ENCODE peak calls at places on chromosomes 11 and 22, in six cellular contexts. O is neuronal stem cell, X is IMR-90, W is H9, S is H1, T is trophoblast cell. L is an unnamed sample.

GRCh38 chr11:48105096-48105990 is 111.3 kb upstream of the OR4B1 start:
- DNase-seq in O (no peak), X (no peak), W (no peak), S (no peak), T (no peak), L (no peak)

GRCh38 chr11:117900720-117901440 is 24.4 kb upstream of the FXYD6 start:
- DNase-seq in O (no peak), X (no peak), W (no peak), S (no peak), T (no peak), L (no peak)

GRCh38 chr11:70483077-70483861 is 84.9 kb downstream of the CTTN start:
- DNase-seq in O (no peak), X (peak), W (no peak), S (no peak), T (peak), L (peak)

GRCh38 chr11:32334822-32335221 is 100.5 kb downstream of the WT1 start:
- DNase-seq in O (no peak), X (no peak), W (peak), S (peak), T (peak), L (no peak)

GRCh38 chr11:57459112-57460016 is 964 bp upstream of the RTN4RL2 start:
- DNase-seq in O (no peak), X (peak), W (peak), S (peak), T (no peak), L (peak)

GRCh38 chr22:37164535-37164887 is 14.8 kb upstream of the IL2RB start:
- DNase-seq in O (no peak), X (no peak), W (no peak), S (no peak), T (no peak), L (no peak)

GRCh38 chr11:45755281-45755859 is 49.6 kb upstream of the SLC35C1 start:
- DNase-seq in O (no peak), X (no peak), W (no peak), S (no peak), T (no peak), L (no peak)

GRCh38 chr11:1625541-1625940 is 3.6 kb upstream of the KRTAP5-4 start:
- DNase-seq in O (no peak), X (no peak), W (no peak), S (no peak), T (no peak), L (no peak)

GRCh38 chr22:27224485-27225364 is 567.3 kb downstream of the MIAT start:
- DNase-seq in O (no peak), X (peak), W (no peak), S (no peak), T (no peak), L (peak)

GRCh38 chr22:38317995-38318715 is 922 bp upstream of the CSNK1E start:
- DNase-seq in O (no peak), X (peak), W (no peak), S (no peak), T (peak), L (peak)

GRCh38 chr11:61704838-61705237 is 24.6 kb downstream of the DAGLA start:
- DNase-seq in O (no peak), X (no peak), W (no peak), S (no peak), T (no peak), L (no peak)

GRCh38 chr11:6637871-6638270 is 17.7 kb downstream of the DCHS1 start:
- DNase-seq in O (no peak), X (peak), W (no peak), S (no peak), T (no peak), L (peak)

GRCh38 chr11:132541794-132542193 is 990.5 kb downstream of the OPCML start:
- DNase-seq in O (no peak), X (no peak), W (no peak), S (no peak), T (no peak), L (no peak)

GRCh38 chr11:119599864-119600593 is 129.0 kb downstream of the NECTIN1 start:
- DNase-seq in O (no peak), X (peak), W (no peak), S (no peak), T (no peak), L (no peak)

GRCh38 chr22:23450434-23450795 is 129.7 kb downstream of the IGLL1 start:
- DNase-seq in O (no peak), X (no peak), W (no peak), S (no peak), T (no peak), L (no peak)

GRCh38 chr11:84526250-84526649 is 1100.9 kb downstream of the DLG2 start:
- DNase-seq in O (no peak), X (no peak), W (no peak), S (no peak), T (no peak), L (no peak)

GRCh38 chr11:95375451-95375850 is 144.4 kb upstream of the SESN3 start:
- DNase-seq in O (no peak), X (no peak), W (no peak), S (no peak), T (no peak), L (no peak)

GRCh38 chr11:93736129-93736528 is 5.2 kb downstream of the TAF1D start:
- DNase-seq in O (no peak), X (peak), W (no peak), S (no peak), T (no peak), L (peak)

GRCh38 chr11:1437500-1437899 is 47.8 kb downstream of the BRSK2 start:
- DNase-seq in O (no peak), X (peak), W (no peak), S (no peak), T (no peak), L (peak)

GRCh38 chr11:86468169-86468568 is 93.5 kb downstream of the CCDC81 start:
- DNase-seq in O (no peak), X (no peak), W (no peak), S (no peak), T (no peak), L (no peak)

GRCh38 chr11:8963569-8964323 is 496 bp downstream of the TMEM9B start:
- DNase-seq in O (no peak), X (no peak), W (peak), S (peak), T (peak), L (no peak)

GRCh38 chr11:29449280-29450074 is 567.4 kb downstream of the KCNA4 start:
- DNase-seq in O (no peak), X (no peak), W (no peak), S (no peak), T (no peak), L (no peak)

GRCh38 chr11:71452354-71453020 is 516 bp upstream of the NADSYN1 start:
- DNase-seq in O (no peak), X (peak), W (peak), S (no peak), T (no peak), L (peak)

GRCh38 chr11:67366546-67366945 is 6.9 kb downstream of the CLCF1 start:
- DNase-seq in O (no peak), X (no peak), W (no peak), S (no peak), T (no peak), L (no peak)

GRCh38 chr11:93846411-93846810 is 4.0 kb downstream of the VSTM5 start:
- DNase-seq in O (no peak), X (peak), W (no peak), S (no peak), T (no peak), L (peak)

GRCh38 chr11:69892237-69892985 is 73.2 kb upstream of the FGF3 start:
- DNase-seq in O (no peak), X (no peak), W (peak), S (peak), T (no peak), L (peak)

GRCh38 chr11:134751161-134751560 is 339.1 kb upstream of the B3GAT1 start:
- DNase-seq in O (no peak), X (no peak), W (no peak), S (no peak), T (no peak), L (no peak)

GRCh38 chr11:132072044-132072879 is 701.8 kb downstream of the NTM start:
- DNase-seq in O (no peak), X (peak), W (no peak), S (no peak), T (peak), L (peak)

GRCh38 chr11:114348200-114349191 is 51.8 kb downstream of the C11orf71 start:
- DNase-seq in O (peak), X (peak), W (peak), S (peak), T (peak), L (peak)

GRCh38 chr11:68372625-68373024 is 60.2 kb downstream of the LRP5 start:
- DNase-seq in O (no peak), X (no peak), W (no peak), S (no peak), T (no peak), L (no peak)

GRCh38 chr11:68038718-68039525 is at the start of gene TCIRG1:
- DNase-seq in O (peak), X (peak), W (peak), S (peak), T (peak), L (peak)

GRCh38 chr11:22822204-22822603 is 7.4 kb downstream of the SVIP start:
- DNase-seq in O (no peak), X (no peak), W (no peak), S (no peak), T (no peak), L (no peak)
- H4K91ac ChIP-seq in O (no peak), X (no peak), W (no peak), S (no peak), T (no peak), L (no peak)

DNA sequence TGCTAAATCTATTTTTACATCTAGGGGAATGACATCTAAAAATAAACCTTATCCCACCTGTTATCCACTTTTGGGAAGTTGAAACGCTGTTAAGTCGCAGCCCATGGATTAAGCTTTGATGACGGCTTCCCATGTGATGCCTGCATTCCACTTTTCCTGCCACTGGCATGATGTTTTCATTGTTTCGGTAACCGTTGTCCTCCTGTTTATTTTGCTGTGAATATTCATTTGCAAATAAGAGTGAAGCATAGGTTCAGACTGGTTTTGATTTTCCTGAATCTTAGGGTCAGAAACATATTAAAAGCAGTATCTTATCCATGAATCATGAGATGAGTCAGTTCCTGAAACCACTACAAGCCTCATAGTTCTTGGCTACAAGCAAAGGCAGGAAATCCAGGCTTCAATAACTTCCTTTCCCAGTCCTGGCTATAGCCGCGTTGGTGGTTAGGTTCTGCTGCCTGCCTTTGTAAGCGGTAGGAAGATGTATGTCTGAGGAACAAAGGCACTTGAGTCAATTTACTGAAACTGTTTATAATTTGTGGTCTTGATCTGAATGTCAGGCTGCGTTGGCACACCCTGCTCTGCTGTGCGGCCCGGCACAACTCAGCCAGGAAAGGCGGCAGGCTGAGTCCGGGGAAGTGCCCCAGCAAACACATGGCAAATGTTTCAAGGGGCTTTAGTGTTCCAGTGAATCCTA is 19.4 kb downstream of the TEAD1 start:
- DNase-seq in O (no peak), X (peak), W (no peak), S (no peak), T (no peak), L (peak)
- H3K18ac ChIP-seq in O (no peak), X (peak), W (no peak), S (no peak), T (peak), L (peak)

DNA sequence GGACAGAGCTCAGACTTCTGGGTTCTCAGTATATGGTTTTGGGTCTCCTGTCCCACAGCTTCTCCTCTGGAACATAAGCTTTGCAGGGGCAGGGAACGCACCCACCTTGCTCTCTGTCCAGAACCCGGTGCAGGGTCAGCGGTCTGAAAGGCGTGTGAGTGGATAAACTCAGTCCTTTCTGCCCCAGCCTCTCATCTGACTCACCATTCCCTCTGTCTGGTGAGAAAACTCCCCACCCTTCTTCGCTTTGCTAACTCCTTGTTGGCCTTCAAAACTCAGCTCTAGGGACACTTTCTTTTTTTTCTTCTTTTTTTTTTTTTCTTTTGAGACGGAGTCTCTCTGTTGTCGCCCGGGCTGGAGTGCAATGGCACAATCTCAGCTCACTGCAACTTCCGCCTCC is 68.9 kb upstream of the NUP50 start:
- DNase-seq in O (no peak), X (no peak), W (no peak), S (no peak), T (no peak), L (no peak)
- H4K91ac ChIP-seq in O (no peak), X (no peak), W (no peak), S (no peak), T (no peak), L (no peak)

GRCh38 chr11:66068154-66068821 is 1.8 kb upstream of the PACS1 start:
- DNase-seq in O (peak), X (peak), W (peak), S (peak), T (peak), L (peak)

GRCh38 chr11:66071326-66071870 is 1.3 kb downstream of the PACS1 start:
- DNase-seq in O (no peak), X (no peak), W (no peak), S (no peak), T (no peak), L (no peak)

GRCh38 chr11:66070604-66071325 is 693 bp downstream of the PACS1 start:
- DNase-seq in O (no peak), X (peak), W (peak), S (peak), T (peak), L (peak)

GRCh38 chr11:66068923-66069714 is 953 bp upstream of the PACS1 start:
- DNase-seq in O (no peak), X (peak), W (no peak), S (peak), T (no peak), L (peak)

DNA sequence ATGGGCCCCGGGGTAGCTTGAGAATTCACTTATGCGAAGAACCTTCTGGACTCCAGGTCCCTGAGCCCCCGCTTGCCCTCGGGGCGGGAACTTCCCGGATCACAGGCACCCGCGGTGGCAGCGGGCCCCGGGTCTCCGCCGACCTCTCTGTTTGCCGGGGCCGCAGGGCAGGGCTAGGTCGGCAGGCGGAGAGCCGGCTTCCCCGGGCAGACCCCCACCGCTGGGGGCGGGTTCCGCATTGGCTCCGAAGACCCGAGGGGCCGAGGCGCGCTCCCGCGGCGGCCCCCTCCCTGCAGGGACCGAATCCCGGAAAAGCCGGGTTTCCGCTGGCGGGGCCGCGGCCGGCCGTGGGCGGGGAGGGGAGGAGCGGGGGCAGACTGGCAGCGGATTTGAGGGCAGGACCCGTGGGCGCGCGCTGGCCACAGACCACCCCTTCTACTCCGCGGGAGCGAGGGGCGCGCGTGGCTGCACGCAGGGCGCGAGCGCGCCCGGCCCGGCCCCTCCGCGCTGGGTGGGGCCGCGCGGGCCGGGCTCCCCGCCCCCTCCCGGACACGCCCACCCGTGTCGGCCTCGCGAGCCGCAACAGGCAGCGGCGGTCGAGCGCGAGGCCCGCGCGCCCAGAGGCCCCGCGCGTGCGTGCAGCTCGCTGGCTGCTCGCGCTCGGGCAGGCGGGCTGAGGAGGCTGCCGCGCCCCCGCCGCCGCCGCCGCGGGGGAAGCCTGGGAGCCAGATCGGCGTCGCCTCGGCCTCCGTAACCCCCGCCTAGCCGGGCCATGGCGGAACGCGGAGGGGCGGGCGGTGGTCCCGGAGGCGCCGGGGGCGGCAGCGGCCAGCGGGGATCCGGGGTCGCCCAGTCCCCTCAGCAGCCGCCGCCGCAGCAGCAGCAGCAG is at the start of gene PACS1:
- DNase-seq in O (no peak), X (peak), W (peak), S (peak), T (peak), L (peak)
- H3K18ac ChIP-seq in O (peak), X (peak), W (no peak), S (peak), T (peak), L (peak)

GRCh38 chr11:279040-279965 is 1.1 kb downstream of the NLRP6 start:
- DNase-seq in O (no peak), X (no peak), W (no peak), S (no peak), T (no peak), L (no peak)
- H4K91ac ChIP-seq in O (no peak), X (no peak), W (no peak), S (no peak), T (no peak), L (no peak)

GRCh38 chr11:116461789-116462188 is 311.0 kb downstream of the BUD13 start:
- DNase-seq in O (no peak), X (no peak), W (peak), S (no peak), T (no peak), L (no peak)

GRCh38 chr11:116460156-116460965 is 312.4 kb downstream of the BUD13 start:
- DNase-seq in O (no peak), X (no peak), W (no peak), S (no peak), T (no peak), L (no peak)

GRCh38 chr11:116459233-116459632 is 313.6 kb downstream of the BUD13 start:
- DNase-seq in O (no peak), X (no peak), W (no peak), S (no peak), T (no peak), L (no peak)

GRCh38 chr11:116458546-116458945 is 314.2 kb downstream of the BUD13 start:
- DNase-seq in O (no peak), X (no peak), W (no peak), S (no peak), T (no peak), L (no peak)

GRCh38 chr11:116459644-116460043 is 313.1 kb downstream of the BUD13 start:
- DNase-seq in O (no peak), X (no peak), W (no peak), S (no peak), T (no peak), L (no peak)
- H3K18ac ChIP-seq in O (no peak), X (no peak), W (no peak), S (no peak), T (no peak), L (no peak)

DNA sequence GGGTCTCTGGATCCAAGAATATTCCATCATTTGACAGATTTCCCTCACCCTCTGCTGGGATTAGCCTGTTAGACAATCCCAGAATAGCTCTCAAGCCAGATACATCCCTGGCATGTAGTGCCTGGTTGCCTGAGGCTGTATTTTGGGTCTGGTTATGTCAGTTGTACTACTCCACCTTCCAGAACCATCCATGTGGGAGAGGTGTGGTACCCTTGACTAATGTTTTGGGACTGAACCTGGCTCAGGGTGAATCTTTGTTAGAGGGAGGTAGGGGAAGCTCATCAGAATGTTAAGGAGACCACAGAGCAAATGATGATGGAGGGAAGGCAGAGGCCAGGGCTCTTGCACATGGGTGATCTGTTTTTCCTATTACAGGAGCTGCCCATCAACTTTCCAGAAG is 5.2 kb downstream of the C11orf52 start:
- DNase-seq in O (no peak), X (no peak), W (no peak), S (no peak), T (peak), L (peak)
- H4K91ac ChIP-seq in O (no peak), X (peak), W (no peak), S (no peak), T (peak), L (peak)

L was measured in mesenchymal stem cell.